ENCODE peak calls at places on chromosomes 6 and 20, in five cellular contexts. One of them, this sample, is unnamed. For H3K27me3, the result is how much of the 10 kb centered on the place peaks cover.

GRCh38 chr20:23928788-23929187 is 49.2 kb upstream of the CST5 start:
- DNase-seq in ovary: no peak
- DNase-seq in brain microvascular endothelial cell: no peak
- DNase-seq in CD8-positive, alpha-beta T cell: no peak
- DNase-seq in colonic mucosa: no peak
- DNase-seq in this sample: no peak

GRCh38 chr6:157642736-157643135 is 180.3 kb upstream of the SNX9 start:
- DNase-seq in ovary: no peak
- DNase-seq in CD8-positive, alpha-beta T cell: no peak
- DNase-seq in colonic mucosa: no peak
- DNase-seq in brain microvascular endothelial cell: no peak
- DNase-seq in this sample: no peak

GRCh38 chr6:132333639-132334516 is 67.4 kb downstream of the MOXD1 start:
- DNase-seq in colonic mucosa: peak
- DNase-seq in ovary: no peak
- DNase-seq in brain microvascular endothelial cell: peak
- DNase-seq in CD8-positive, alpha-beta T cell: no peak
- DNase-seq in this sample: no peak

GRCh38 chr6:73657201-73657600 is 3.4 kb upstream of the SLC17A5 start:
- DNase-seq in CD8-positive, alpha-beta T cell: no peak
- DNase-seq in colonic mucosa: no peak
- DNase-seq in brain microvascular endothelial cell: no peak
- DNase-seq in ovary: no peak
- DNase-seq in this sample: no peak

GRCh38 chr20:10669843-10670446 is 3.9 kb downstream of the JAG1 start:
- DNase-seq in CD8-positive, alpha-beta T cell: no peak
- DNase-seq in ovary: no peak
- DNase-seq in brain microvascular endothelial cell: no peak
- DNase-seq in colonic mucosa: no peak
- DNase-seq in this sample: no peak

GRCh38 chr20:23047738-23048214 is 1.7 kb downstream of the THBD start:
- DNase-seq in CD8-positive, alpha-beta T cell: no peak
- DNase-seq in ovary: no peak
- DNase-seq in colonic mucosa: no peak
- DNase-seq in brain microvascular endothelial cell: no peak
- DNase-seq in this sample: no peak

GRCh38 chr6:135880066-135880972 is 28.8 kb downstream of the PDE7B start:
- DNase-seq in ovary: no peak
- DNase-seq in CD8-positive, alpha-beta T cell: peak
- DNase-seq in brain microvascular endothelial cell: peak
- DNase-seq in colonic mucosa: peak
- DNase-seq in this sample: no peak

GRCh38 chr6:151916680-151917164 is 109.2 kb downstream of the ESR1 start:
- DNase-seq in ovary: no peak
- DNase-seq in brain microvascular endothelial cell: peak
- DNase-seq in CD8-positive, alpha-beta T cell: no peak
- DNase-seq in colonic mucosa: no peak
- DNase-seq in this sample: no peak

GRCh38 chr6:107634147-107635057 is 144.5 kb downstream of the SOBP start:
- DNase-seq in brain microvascular endothelial cell: no peak
- DNase-seq in colonic mucosa: no peak
- DNase-seq in ovary: no peak
- DNase-seq in CD8-positive, alpha-beta T cell: no peak
- DNase-seq in this sample: no peak

GRCh38 chr6:139381216-139381615 is 6.8 kb upstream of the CITED2 start:
- DNase-seq in brain microvascular endothelial cell: no peak
- DNase-seq in colonic mucosa: no peak
- DNase-seq in CD8-positive, alpha-beta T cell: no peak
- DNase-seq in ovary: no peak
- DNase-seq in this sample: no peak

GRCh38 chr6:80454197-80454596 is 347.7 kb downstream of the BCKDHB start:
- DNase-seq in ovary: no peak
- DNase-seq in CD8-positive, alpha-beta T cell: no peak
- DNase-seq in brain microvascular endothelial cell: peak
- DNase-seq in colonic mucosa: no peak
- DNase-seq in this sample: no peak

GRCh38 chr6:33933101-33933500 is 129.3 kb upstream of the MLN start:
- DNase-seq in brain microvascular endothelial cell: no peak
- DNase-seq in ovary: no peak
- DNase-seq in CD8-positive, alpha-beta T cell: no peak
- DNase-seq in colonic mucosa: no peak
- DNase-seq in this sample: no peak

GRCh38 chr6:167141667-167142432 is 15.9 kb downstream of the GPR31 start:
- DNase-seq in brain microvascular endothelial cell: no peak
- DNase-seq in ovary: peak
- DNase-seq in CD8-positive, alpha-beta T cell: no peak
- DNase-seq in colonic mucosa: peak
- DNase-seq in this sample: peak

GRCh38 chr6:126300735-126301134 is 39.2 kb upstream of the CENPW start:
- DNase-seq in ovary: no peak
- DNase-seq in brain microvascular endothelial cell: no peak
- DNase-seq in colonic mucosa: no peak
- DNase-seq in CD8-positive, alpha-beta T cell: no peak
- DNase-seq in this sample: no peak

GRCh38 chr20:44540834-44541233 is 19.0 kb upstream of the SERINC3 start:
- DNase-seq in ovary: no peak
- DNase-seq in colonic mucosa: peak
- DNase-seq in brain microvascular endothelial cell: peak
- DNase-seq in CD8-positive, alpha-beta T cell: no peak
- DNase-seq in this sample: no peak

GRCh38 chr20:17648306-17648646 is 33.8 kb downstream of the RRBP1 start:
- DNase-seq in ovary: no peak
- DNase-seq in colonic mucosa: no peak
- DNase-seq in brain microvascular endothelial cell: no peak
- DNase-seq in CD8-positive, alpha-beta T cell: no peak
- DNase-seq in this sample: no peak

GRCh38 chr20:667351-668034 is 8.1 kb downstream of the SCRT2 start:
- DNase-seq in brain microvascular endothelial cell: peak
- DNase-seq in CD8-positive, alpha-beta T cell: peak
- DNase-seq in ovary: no peak
- DNase-seq in colonic mucosa: peak
- DNase-seq in this sample: peak

GRCh38 chr6:150072201-150072600 is 3.3 kb upstream of the ULBP3 start:
- DNase-seq in CD8-positive, alpha-beta T cell: no peak
- DNase-seq in colonic mucosa: peak
- DNase-seq in ovary: no peak
- DNase-seq in brain microvascular endothelial cell: peak
- DNase-seq in this sample: no peak

GRCh38 chr6:217048-217659 is 75.1 kb upstream of the DUSP22 start:
- DNase-seq in CD8-positive, alpha-beta T cell: no peak
- DNase-seq in ovary: no peak
- DNase-seq in colonic mucosa: peak
- DNase-seq in brain microvascular endothelial cell: no peak
- DNase-seq in this sample: no peak

GRCh38 chr6:16239090-16239797 is 857 bp downstream of the GMPR start:
- DNase-seq in CD8-positive, alpha-beta T cell: no peak
- DNase-seq in brain microvascular endothelial cell: peak
- DNase-seq in colonic mucosa: peak
- DNase-seq in ovary: peak
- DNase-seq in this sample: peak

GRCh38 chr6:148565931-148566663 is 180.7 kb upstream of the UST start:
- DNase-seq in CD8-positive, alpha-beta T cell: no peak
- DNase-seq in colonic mucosa: no peak
- DNase-seq in brain microvascular endothelial cell: peak
- DNase-seq in ovary: no peak
- DNase-seq in this sample: no peak

GRCh38 chr20:10733122-10733521 is 59.3 kb upstream of the JAG1 start:
- DNase-seq in brain microvascular endothelial cell: no peak
- DNase-seq in colonic mucosa: no peak
- DNase-seq in ovary: no peak
- DNase-seq in CD8-positive, alpha-beta T cell: no peak
- DNase-seq in this sample: no peak

GRCh38 chr6:5398530-5398929 is 137.2 kb downstream of the FARS2 start:
- DNase-seq in CD8-positive, alpha-beta T cell: no peak
- DNase-seq in ovary: no peak
- DNase-seq in brain microvascular endothelial cell: peak
- DNase-seq in colonic mucosa: no peak
- DNase-seq in this sample: no peak

GRCh38 chr6:143701343-143702234 is 23.8 kb downstream of the PHACTR2 start:
- DNase-seq in brain microvascular endothelial cell: no peak
- DNase-seq in CD8-positive, alpha-beta T cell: no peak
- DNase-seq in colonic mucosa: no peak
- DNase-seq in ovary: no peak
- DNase-seq in this sample: no peak

GRCh38 chr6:4370066-4370465 is 234.7 kb upstream of the ECI2 start:
- DNase-seq in ovary: no peak
- DNase-seq in CD8-positive, alpha-beta T cell: no peak
- DNase-seq in brain microvascular endothelial cell: peak
- DNase-seq in colonic mucosa: no peak
- DNase-seq in this sample: no peak

GRCh38 chr20:5535211-5535756 is 214.9 kb upstream of the SHLD1 start:
- DNase-seq in colonic mucosa: no peak
- DNase-seq in ovary: no peak
- DNase-seq in CD8-positive, alpha-beta T cell: no peak
- DNase-seq in brain microvascular endothelial cell: peak
- DNase-seq in this sample: no peak

GRCh38 chr6:42766163-42766670 is 15.6 kb upstream of the BICRAL start:
- DNase-seq in colonic mucosa: no peak
- DNase-seq in ovary: no peak
- DNase-seq in CD8-positive, alpha-beta T cell: no peak
- DNase-seq in brain microvascular endothelial cell: peak
- DNase-seq in this sample: no peak

GRCh38 chr20:15930324-15931305 is 642.6 kb downstream of the KIF16B start:
- DNase-seq in ovary: no peak
- DNase-seq in colonic mucosa: no peak
- DNase-seq in brain microvascular endothelial cell: peak
- DNase-seq in CD8-positive, alpha-beta T cell: no peak
- DNase-seq in this sample: no peak

GRCh38 chr6:51152594-51152993 is 333.9 kb downstream of the TFAP2B start:
- DNase-seq in ovary: no peak
- DNase-seq in CD8-positive, alpha-beta T cell: no peak
- DNase-seq in brain microvascular endothelial cell: no peak
- DNase-seq in colonic mucosa: no peak
- DNase-seq in this sample: no peak

GRCh38 chr6:138944412-138944811 is 43.6 kb downstream of the REPS1 start:
- DNase-seq in brain microvascular endothelial cell: peak
- DNase-seq in colonic mucosa: no peak
- DNase-seq in CD8-positive, alpha-beta T cell: peak
- DNase-seq in ovary: no peak
- DNase-seq in this sample: no peak

DNA sequence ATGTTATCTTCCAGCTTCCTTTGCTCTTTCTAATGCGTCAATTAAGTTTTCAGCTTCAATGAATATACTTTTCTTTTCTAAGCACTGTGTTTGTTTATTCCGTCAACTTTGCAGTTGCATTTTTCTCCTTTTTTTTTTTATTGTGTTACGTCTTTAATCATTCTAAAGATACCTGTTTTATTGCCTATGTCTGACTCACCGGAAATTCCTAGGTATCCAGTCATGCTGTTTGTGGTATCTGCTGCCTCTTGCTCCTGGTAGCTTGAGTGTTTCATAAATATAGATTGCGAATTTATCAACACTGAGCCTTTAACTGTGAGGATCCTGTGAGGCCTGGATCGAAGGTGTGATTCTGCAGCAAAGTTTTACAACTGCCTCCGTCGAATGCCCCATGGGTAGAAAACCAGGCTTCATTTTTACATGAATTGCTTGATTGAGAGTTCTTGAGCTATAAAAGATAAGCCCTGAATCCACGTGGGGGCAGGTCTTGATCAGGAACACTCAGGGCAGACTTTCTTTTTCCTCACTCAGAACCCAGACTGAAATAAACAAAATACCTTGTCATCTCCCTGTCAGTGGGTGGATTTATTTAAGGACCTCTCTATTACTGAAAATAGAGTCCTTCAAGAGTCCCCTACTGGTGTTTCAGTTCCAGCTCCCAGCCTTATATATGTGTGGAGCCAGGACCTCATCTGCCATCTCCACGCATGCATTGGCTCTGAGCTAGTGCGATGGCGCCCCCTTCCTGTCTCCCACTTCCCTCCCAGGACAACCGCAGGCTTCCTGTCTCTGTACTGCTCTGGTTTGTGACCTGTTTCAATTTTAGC is 60.1 kb upstream of the LRRC1 start:
- DNase-seq in brain microvascular endothelial cell: peak
- DNase-seq in CD8-positive, alpha-beta T cell: no peak
- DNase-seq in ovary: no peak
- DNase-seq in colonic mucosa: peak
- DNase-seq in this sample: no peak
- TF ChIP-seq CTCF in brain microvascular endothelial cell: peak
- TF ChIP-seq CTCF in CD8-positive, alpha-beta T cell: no peak
- TF ChIP-seq CTCF in ovary: no peak
- TF ChIP-seq CTCF in colonic mucosa: peak
- TF ChIP-seq CTCF in this sample: no peak

DNA sequence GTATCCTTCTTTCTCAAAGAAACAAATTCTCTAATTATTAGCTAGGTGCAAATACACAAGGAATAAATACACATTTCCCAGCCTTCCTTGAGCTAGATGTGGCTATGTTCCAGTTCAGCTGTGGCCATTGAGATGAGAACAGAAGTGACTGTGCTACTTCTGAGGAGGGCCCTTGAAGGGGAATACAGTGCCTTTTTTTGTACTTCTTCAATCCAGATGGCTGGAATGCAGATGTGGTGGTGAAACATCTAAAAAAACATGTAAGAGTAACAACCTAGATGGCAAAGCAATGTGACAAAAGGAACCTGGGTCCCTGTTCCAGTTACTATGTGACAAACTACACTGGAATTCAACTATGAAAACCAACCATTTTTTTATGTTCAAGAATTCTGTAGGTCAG is 115.4 kb upstream of the DST start:
- DNase-seq in brain microvascular endothelial cell: no peak
- DNase-seq in CD8-positive, alpha-beta T cell: no peak
- DNase-seq in colonic mucosa: no peak
- DNase-seq in ovary: no peak
- DNase-seq in this sample: no peak
- H3K27ac ChIP-seq in brain microvascular endothelial cell: no peak
- H3K27ac ChIP-seq in CD8-positive, alpha-beta T cell: no peak
- H3K27ac ChIP-seq in colonic mucosa: no peak
- H3K27ac ChIP-seq in ovary: no peak
- H3K27ac ChIP-seq in this sample: peak

DNA sequence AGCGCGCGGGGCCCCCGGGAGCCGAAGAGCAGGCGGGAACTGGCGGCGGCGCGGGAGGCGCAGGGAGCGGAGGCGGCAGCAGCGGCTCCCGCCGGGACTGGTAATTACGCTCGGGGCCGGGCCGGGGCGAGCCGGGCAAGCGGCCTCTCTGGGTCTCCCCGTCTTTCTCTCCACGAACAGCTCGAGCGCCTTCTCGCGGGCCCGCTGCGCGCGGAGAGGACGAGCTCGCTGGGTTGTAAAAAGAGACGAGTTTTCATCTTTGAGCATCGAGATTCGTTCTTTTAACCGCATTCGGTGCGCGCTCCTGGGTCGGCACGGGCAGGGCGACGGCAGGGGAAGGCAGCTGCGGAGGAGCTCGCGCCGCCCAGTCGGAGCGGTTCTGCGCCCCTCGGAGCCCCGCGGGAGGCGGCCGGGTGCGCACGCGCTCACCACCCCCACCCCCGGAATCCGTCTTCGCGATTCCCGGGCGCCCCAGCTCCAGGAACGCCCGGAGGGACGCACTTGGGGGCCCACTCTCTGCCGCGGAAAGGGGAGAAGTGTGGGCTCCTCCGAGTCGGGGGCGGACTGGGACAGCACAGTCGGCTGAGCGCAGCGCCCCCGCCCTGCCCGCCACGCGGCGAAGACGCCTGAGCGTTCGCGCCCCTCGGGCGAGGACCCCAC is 38.0 kb downstream of the YTHDF1 start:
- DNase-seq in ovary: no peak
- DNase-seq in colonic mucosa: no peak
- DNase-seq in brain microvascular endothelial cell: no peak
- DNase-seq in CD8-positive, alpha-beta T cell: no peak
- DNase-seq in this sample: peak
- H3K27me3 ChIP-seq in ovary: under half
- H3K27me3 ChIP-seq in colonic mucosa: half or more
- H3K27me3 ChIP-seq in brain microvascular endothelial cell: half or more
- H3K27me3 ChIP-seq in CD8-positive, alpha-beta T cell: under half
- H3K27me3 ChIP-seq in this sample: under half

GRCh38 chr6:95364016-95364604 is 213.2 kb upstream of the MANEA start:
- DNase-seq in ovary: no peak
- DNase-seq in CD8-positive, alpha-beta T cell: no peak
- DNase-seq in brain microvascular endothelial cell: no peak
- DNase-seq in colonic mucosa: no peak
- DNase-seq in this sample: no peak
- TF ChIP-seq CTCF in ovary: no peak
- TF ChIP-seq CTCF in CD8-positive, alpha-beta T cell: no peak
- TF ChIP-seq CTCF in brain microvascular endothelial cell: peak
- TF ChIP-seq CTCF in colonic mucosa: no peak
- TF ChIP-seq CTCF in this sample: peak

This sample was measured in dorsolateral prefrontal cortex.